ENCODE peak calls at places on chromosomes 16 and 17, in six cellular contexts. Q is NCI-H1092 treated with DMSO at 0.1 percent for 48 hours, O is ELR, J is psoas muscle, P is fibroblast of lung, V is A549. H is an unnamed sample.

GRCh38 chr17:80816241-80817103 is 175.2 kb upstream of the CHMP6 start:
- DNase-seq in Q (no peak), O (no peak), J (no peak), P (no peak), V (no peak), H (no peak)

GRCh38 chr17:61140386-61140785 is 259.3 kb upstream of the TBX2 start:
- DNase-seq in Q (no peak), O (no peak), J (no peak), P (no peak), V (no peak), H (no peak)

GRCh38 chr17:49942918-49943317 is 26.1 kb upstream of the DLX4 start:
- DNase-seq in Q (no peak), O (no peak), J (no peak), P (no peak), V (no peak), H (no peak)

GRCh38 chr17:65588194-65588808 is 26.9 kb upstream of the AXIN2 start:
- DNase-seq in Q (peak), O (no peak), J (no peak), P (peak), V (peak), H (no peak)

GRCh38 chr17:78278139-78278741 is 46.8 kb downstream of the TMEM235 start:
- DNase-seq in Q (no peak), O (no peak), J (peak), P (no peak), V (no peak), H (no peak)

GRCh38 chr16:3317315-3317999 is 12.2 kb downstream of the ZNF75A start:
- DNase-seq in Q (peak), O (peak), J (no peak), P (peak), V (no peak), H (no peak)

GRCh38 chr16:12178251-12178990 is 201.9 kb downstream of the SNX29 start:
- DNase-seq in Q (no peak), O (no peak), J (peak), P (peak), V (no peak), H (no peak)

GRCh38 chr16:81700071-81700779 is 78.9 kb upstream of the PLCG2 start:
- DNase-seq in Q (no peak), O (peak), J (no peak), P (peak), V (no peak), H (no peak)

GRCh38 chr17:79946352-79947231 is 89.1 kb downstream of the TBC1D16 start:
- DNase-seq in Q (no peak), O (no peak), J (peak), P (no peak), V (no peak), H (no peak)

GRCh38 chr17:50604470-50604869 is 30.2 kb upstream of the ABCC3 start:
- DNase-seq in Q (peak), O (peak), J (peak), P (peak), V (no peak), H (no peak)

GRCh38 chr17:75731086-75731715 is 9.9 kb downstream of the ITGB4 start:
- DNase-seq in Q (no peak), O (no peak), J (no peak), P (no peak), V (no peak), H (no peak)

GRCh38 chr16:70529051-70529777 is 5.6 kb downstream of the SF3B3 start:
- DNase-seq in Q (no peak), O (peak), J (no peak), P (peak), V (peak), H (no peak)

GRCh38 chr17:45423936-45424335 is 8.7 kb downstream of the ARHGAP27 start:
- DNase-seq in Q (no peak), O (no peak), J (no peak), P (no peak), V (no peak), H (no peak)

GRCh38 chr17:46942441-46943217 is 19.7 kb downstream of the GOSR2 start:
- DNase-seq in Q (peak), O (peak), J (peak), P (peak), V (peak), H (peak)

GRCh38 chr16:69017036-69017783 is 88.2 kb upstream of the HAS3 start:
- DNase-seq in Q (no peak), O (peak), J (no peak), P (peak), V (peak), H (no peak)

GRCh38 chr16:70407811-70408274 is 31.1 kb downstream of the ST3GAL2 start:
- DNase-seq in Q (no peak), O (no peak), J (no peak), P (no peak), V (no peak), H (no peak)

GRCh38 chr16:1346422-1347285 is 5.0 kb downstream of the TSR3 start:
- DNase-seq in Q (no peak), O (no peak), J (no peak), P (no peak), V (no peak), H (no peak)